ENCODE peak calls at places on chromosome 18, in nine cellular contexts. One of them, this sample, is unnamed.

GRCh38 chr18:49500136-49500921 is 13.3 kb upstream of the C18orf32 start:
- DNase-seq in cardiac fibroblast: no peak
- DNase-seq in smooth muscle cell of the brain vasculature: no peak
- DNase-seq in mesothelial cell of epicardium: no peak
- DNase-seq in GM12865: no peak
- DNase-seq in activated T-cell treated with anti-CD3 and anti-CD28 coated beads, Interleukin-2, amount 50 U/mL, for 4 hours: no peak
- DNase-seq in kidney glomerular epithelial cell: no peak
- DNase-seq in head of caudate nucleus: no peak
- DNase-seq in activated CD4-positive, alpha-beta memory T cell treated with anti-CD3 and anti-CD28 coated beads, Interleukin-2, amount 10 ng/mL, durations not matched to agents 7 days and 5 days: no peak
- DNase-seq in this sample: no peak

GRCh38 chr18:30103881-30104280 is 938.7 kb downstream of the DSC3 start:
- DNase-seq in cardiac fibroblast: no peak
- DNase-seq in smooth muscle cell of the brain vasculature: no peak
- DNase-seq in mesothelial cell of epicardium: no peak
- DNase-seq in GM12865: no peak
- DNase-seq in activated T-cell treated with anti-CD3 and anti-CD28 coated beads, Interleukin-2, amount 50 U/mL, for 4 hours: no peak
- DNase-seq in kidney glomerular epithelial cell: no peak
- DNase-seq in head of caudate nucleus: no peak
- DNase-seq in activated CD4-positive, alpha-beta memory T cell treated with anti-CD3 and anti-CD28 coated beads, Interleukin-2, amount 10 ng/mL, durations not matched to agents 7 days and 5 days: no peak
- DNase-seq in this sample: no peak

GRCh38 chr18:3468833-3469232 is 18.9 kb downstream of the TGIF1 start:
- DNase-seq in cardiac fibroblast: peak; percentile 43
- DNase-seq in smooth muscle cell of the brain vasculature: no peak
- DNase-seq in mesothelial cell of epicardium: no peak
- DNase-seq in GM12865: no peak
- DNase-seq in activated T-cell treated with anti-CD3 and anti-CD28 coated beads, Interleukin-2, amount 50 U/mL, for 4 hours: no peak
- DNase-seq in kidney glomerular epithelial cell: no peak
- DNase-seq in head of caudate nucleus: no peak
- DNase-seq in activated CD4-positive, alpha-beta memory T cell treated with anti-CD3 and anti-CD28 coated beads, Interleukin-2, amount 10 ng/mL, durations not matched to agents 7 days and 5 days: no peak
- DNase-seq in this sample: no peak

GRCh38 chr18:23716516-23716915 is 27.3 kb downstream of the LAMA3 start:
- DNase-seq in cardiac fibroblast: peak; percentile 79
- DNase-seq in smooth muscle cell of the brain vasculature: no peak
- DNase-seq in mesothelial cell of epicardium: no peak
- DNase-seq in GM12865: peak; percentile 21
- DNase-seq in activated T-cell treated with anti-CD3 and anti-CD28 coated beads, Interleukin-2, amount 50 U/mL, for 4 hours: no peak
- DNase-seq in kidney glomerular epithelial cell: peak; percentile 41
- DNase-seq in head of caudate nucleus: peak; percentile 24
- DNase-seq in activated CD4-positive, alpha-beta memory T cell treated with anti-CD3 and anti-CD28 coated beads, Interleukin-2, amount 10 ng/mL, durations not matched to agents 7 days and 5 days: no peak
- DNase-seq in this sample: no peak

GRCh38 chr18:74368901-74369705 is 53.5 kb downstream of the C18orf63 start:
- DNase-seq in cardiac fibroblast: no peak
- DNase-seq in smooth muscle cell of the brain vasculature: no peak
- DNase-seq in mesothelial cell of epicardium: no peak
- DNase-seq in GM12865: no peak
- DNase-seq in activated T-cell treated with anti-CD3 and anti-CD28 coated beads, Interleukin-2, amount 50 U/mL, for 4 hours: no peak
- DNase-seq in kidney glomerular epithelial cell: no peak
- DNase-seq in head of caudate nucleus: no peak
- DNase-seq in activated CD4-positive, alpha-beta memory T cell treated with anti-CD3 and anti-CD28 coated beads, Interleukin-2, amount 10 ng/mL, durations not matched to agents 7 days and 5 days: no peak
- DNase-seq in this sample: no peak

GRCh38 chr18:56246912-56247311 is 391.5 kb downstream of the TXNL1 start:
- DNase-seq in cardiac fibroblast: peak; percentile 11
- DNase-seq in smooth muscle cell of the brain vasculature: no peak
- DNase-seq in mesothelial cell of epicardium: no peak
- DNase-seq in GM12865: no peak
- DNase-seq in activated T-cell treated with anti-CD3 and anti-CD28 coated beads, Interleukin-2, amount 50 U/mL, for 4 hours: no peak
- DNase-seq in kidney glomerular epithelial cell: no peak
- DNase-seq in head of caudate nucleus: no peak
- DNase-seq in activated CD4-positive, alpha-beta memory T cell treated with anti-CD3 and anti-CD28 coated beads, Interleukin-2, amount 10 ng/mL, durations not matched to agents 7 days and 5 days: no peak
- DNase-seq in this sample: no peak

GRCh38 chr18:24831091-24831490 is 370.7 kb downstream of the HRH4 start:
- DNase-seq in cardiac fibroblast: no peak
- DNase-seq in smooth muscle cell of the brain vasculature: no peak
- DNase-seq in mesothelial cell of epicardium: no peak
- DNase-seq in GM12865: no peak
- DNase-seq in activated T-cell treated with anti-CD3 and anti-CD28 coated beads, Interleukin-2, amount 50 U/mL, for 4 hours: no peak
- DNase-seq in kidney glomerular epithelial cell: no peak
- DNase-seq in head of caudate nucleus: no peak
- DNase-seq in activated CD4-positive, alpha-beta memory T cell treated with anti-CD3 and anti-CD28 coated beads, Interleukin-2, amount 10 ng/mL, durations not matched to agents 7 days and 5 days: no peak
- DNase-seq in this sample: no peak

GRCh38 chr18:24398515-24398914 is 891 bp upstream of the OSBPL1A start:
- DNase-seq in cardiac fibroblast: no peak
- DNase-seq in smooth muscle cell of the brain vasculature: no peak
- DNase-seq in mesothelial cell of epicardium: no peak
- DNase-seq in GM12865: no peak
- DNase-seq in activated T-cell treated with anti-CD3 and anti-CD28 coated beads, Interleukin-2, amount 50 U/mL, for 4 hours: no peak
- DNase-seq in kidney glomerular epithelial cell: no peak
- DNase-seq in head of caudate nucleus: no peak
- DNase-seq in activated CD4-positive, alpha-beta memory T cell treated with anti-CD3 and anti-CD28 coated beads, Interleukin-2, amount 10 ng/mL, durations not matched to agents 7 days and 5 days: no peak
- DNase-seq in this sample: no peak

GRCh38 chr18:13235326-13235937 is 16.9 kb downstream of the LDLRAD4 start:
- DNase-seq in cardiac fibroblast: no peak
- DNase-seq in smooth muscle cell of the brain vasculature: no peak
- DNase-seq in mesothelial cell of epicardium: peak; percentile 20
- DNase-seq in GM12865: no peak
- DNase-seq in activated T-cell treated with anti-CD3 and anti-CD28 coated beads, Interleukin-2, amount 50 U/mL, for 4 hours: no peak
- DNase-seq in kidney glomerular epithelial cell: peak; percentile 10
- DNase-seq in head of caudate nucleus: no peak
- DNase-seq in activated CD4-positive, alpha-beta memory T cell treated with anti-CD3 and anti-CD28 coated beads, Interleukin-2, amount 10 ng/mL, durations not matched to agents 7 days and 5 days: no peak
- DNase-seq in this sample: no peak

GRCh38 chr18:50654658-50655550 is 95.0 kb downstream of the MAPK4 start:
- DNase-seq in cardiac fibroblast: no peak
- DNase-seq in smooth muscle cell of the brain vasculature: no peak
- DNase-seq in mesothelial cell of epicardium: no peak
- DNase-seq in GM12865: no peak
- DNase-seq in activated T-cell treated with anti-CD3 and anti-CD28 coated beads, Interleukin-2, amount 50 U/mL, for 4 hours: no peak
- DNase-seq in kidney glomerular epithelial cell: no peak
- DNase-seq in head of caudate nucleus: peak; percentile 57
- DNase-seq in activated CD4-positive, alpha-beta memory T cell treated with anti-CD3 and anti-CD28 coated beads, Interleukin-2, amount 10 ng/mL, durations not matched to agents 7 days and 5 days: no peak
- DNase-seq in this sample: no peak

GRCh38 chr18:74271656-74272055 is 20.1 kb downstream of the CYB5A start:
- DNase-seq in cardiac fibroblast: no peak
- DNase-seq in smooth muscle cell of the brain vasculature: no peak
- DNase-seq in mesothelial cell of epicardium: no peak
- DNase-seq in GM12865: no peak
- DNase-seq in activated T-cell treated with anti-CD3 and anti-CD28 coated beads, Interleukin-2, amount 50 U/mL, for 4 hours: no peak
- DNase-seq in kidney glomerular epithelial cell: no peak
- DNase-seq in head of caudate nucleus: no peak
- DNase-seq in activated CD4-positive, alpha-beta memory T cell treated with anti-CD3 and anti-CD28 coated beads, Interleukin-2, amount 10 ng/mL, durations not matched to agents 7 days and 5 days: no peak
- DNase-seq in this sample: no peak

GRCh38 chr18:78793313-78793712 is 186.3 kb upstream of the SALL3 start:
- DNase-seq in cardiac fibroblast: no peak
- DNase-seq in smooth muscle cell of the brain vasculature: no peak
- DNase-seq in mesothelial cell of epicardium: no peak
- DNase-seq in GM12865: no peak
- DNase-seq in activated T-cell treated with anti-CD3 and anti-CD28 coated beads, Interleukin-2, amount 50 U/mL, for 4 hours: no peak
- DNase-seq in kidney glomerular epithelial cell: no peak
- DNase-seq in head of caudate nucleus: no peak
- DNase-seq in activated CD4-positive, alpha-beta memory T cell treated with anti-CD3 and anti-CD28 coated beads, Interleukin-2, amount 10 ng/mL, durations not matched to agents 7 days and 5 days: no peak
- DNase-seq in this sample: no peak